ENCODE peak calls at places on chromosomes 3 and 15, in six cellular contexts. D is naive thymus-derived CD4-positive, alpha-beta T cell; X is GM23248; M is small intestine; R is EL; E is Daoy. W is an unnamed sample.

GRCh38 chr3:137738710-137739109 is 25.4 kb upstream of the SOX14 start:
- DNase-seq in D (no peak), X (no peak), M (no peak), R (no peak), E (no peak), W (no peak)

GRCh38 chr3:186882881-186883685 is 40.6 kb downstream of the ADIPOQ start:
- DNase-seq in D (no peak), X (peak), M (no peak), R (peak), E (peak), W (peak)

GRCh38 chr15:76168237-76168984 is 108.6 kb downstream of the TMEM266 start:
- DNase-seq in D (no peak), X (peak), M (no peak), R (no peak), E (no peak), W (peak)

GRCh38 chr3:50324351-50325144 is 2.0 kb upstream of the HYAL2 start:
- DNase-seq in D (peak), X (peak), M (peak), R (peak), E (peak), W (peak)

GRCh38 chr15:98525625-98526024 is 122.7 kb upstream of the IGF1R start:
- DNase-seq in D (no peak), X (peak), M (no peak), R (no peak), E (no peak), W (peak)

GRCh38 chr3:58679974-58680656 is 13.5 kb upstream of the FAM3D start:
- DNase-seq in D (no peak), X (no peak), M (peak), R (no peak), E (no peak), W (no peak)

GRCh38 chr3:120160050-120160449 is 65.8 kb upstream of the GSK3B start:
- DNase-seq in D (no peak), X (peak), M (no peak), R (peak), E (peak), W (peak)

GRCh38 chr3:115272036-115272824 is 125.1 kb upstream of the ZBTB20 start:
- DNase-seq in D (no peak), X (peak), M (no peak), R (peak), E (peak), W (peak)

GRCh38 chr15:76199106-76200082 is 111.9 kb downstream of the ETFA start:
- DNase-seq in D (no peak), X (peak), M (no peak), R (peak), E (peak), W (peak)

GRCh38 chr15:101669744-101670143 is 17.6 kb upstream of the TM2D3 start:
- DNase-seq in D (no peak), X (peak), M (no peak), R (no peak), E (no peak), W (no peak)

GRCh38 chr3:57179580-57180410 is 14.6 kb upstream of the IL17RD start:
- DNase-seq in D (no peak), X (peak), M (peak), R (peak), E (no peak), W (no peak)

GRCh38 chr3:184908859-184909258 is 96.9 kb downstream of the VPS8 start:
- DNase-seq in D (no peak), X (no peak), M (no peak), R (no peak), E (no peak), W (no peak)

GRCh38 chr3:183027276-183027675 is 46.9 kb upstream of the DCUN1D1 start:
- DNase-seq in D (no peak), X (no peak), M (no peak), R (no peak), E (no peak), W (no peak)

GRCh38 chr3:191972714-191973398 is 511.9 kb downstream of the PYDC2 start:
- DNase-seq in D (no peak), X (no peak), M (no peak), R (no peak), E (no peak), W (no peak)

GRCh38 chr15:99059010-99059981 is 45.6 kb upstream of the SYNM start:
- DNase-seq in D (peak), X (peak), M (peak), R (peak), E (peak), W (peak)

GRCh38 chr3:126893651-126894050 is 89.3 kb upstream of the PLXNA1 start:
- DNase-seq in D (no peak), X (no peak), M (no peak), R (no peak), E (no peak), W (no peak)

GRCh38 chr3:197613187-197613586 is 57.4 kb upstream of the BDH1 start:
- DNase-seq in D (peak), X (no peak), M (no peak), R (no peak), E (no peak), W (no peak)

GRCh38 chr3:61564405-61565059 is 3.2 kb downstream of the PTPRG start:
- DNase-seq in D (no peak), X (peak), M (peak), R (peak), E (peak), W (peak)

GRCh38 chr3:127090218-127091160 is 102.4 kb upstream of the PRR23E start:
- DNase-seq in D (no peak), X (no peak), M (no peak), R (no peak), E (no peak), W (no peak)

GRCh38 chr3:48532271-48532973 is 24.2 kb downstream of the PFKFB4 start:
- DNase-seq in D (no peak), X (no peak), M (no peak), R (no peak), E (no peak), W (no peak)

GRCh38 chr3:25428950-25429349 is 887 bp downstream of the RARB start:
- DNase-seq in D (no peak), X (no peak), M (no peak), R (no peak), E (no peak), W (no peak)

GRCh38 chr15:52095597-52096262 is 16.8 kb downstream of the BCL2L10 start:
- DNase-seq in D (no peak), X (peak), M (peak), R (peak), E (peak), W (peak)

GRCh38 chr3:177746259-177747021 is 549.2 kb upstream of the TBL1XR1 start:
- DNase-seq in D (no peak), X (no peak), M (no peak), R (no peak), E (peak), W (no peak)

GRCh38 chr3:156543043-156543555 is 11.8 kb downstream of the SSR3 start:
- DNase-seq in D (no peak), X (no peak), M (no peak), R (no peak), E (no peak), W (no peak)

GRCh38 chr3:157075693-157076420 is 84.1 kb downstream of the CCNL1 start:
- DNase-seq in D (no peak), X (peak), M (no peak), R (no peak), E (peak), W (peak)

GRCh38 chr15:69080203-69080957 is 65.9 kb downstream of the NOX5 start:
- DNase-seq in D (no peak), X (peak), M (no peak), R (peak), E (no peak), W (no peak)

GRCh38 chr3:150170843-150171513 is 200.3 kb upstream of the PFN2 start:
- DNase-seq in D (no peak), X (no peak), M (no peak), R (no peak), E (no peak), W (no peak)

GRCh38 chr15:31193291-31193690 is 91.8 kb upstream of the TRPM1 start:
- DNase-seq in D (no peak), X (no peak), M (no peak), R (no peak), E (no peak), W (no peak)

W was measured in AG10803.